ENCODE peak calls at places on chromosomes 12 and 14, in four cellular contexts. A is mammary epithelial cell, O is keratinocyte, Y is adrenal gland. J is an unnamed sample. For H3K27me3 and H3K4me1, the result is how much of the 10 kb centered on the place peaks cover.

GRCh38 chr14:48792376-48793024 is 793.7 kb downstream of the RPS29 start:
- DNase-seq in Y (no peak), O (no peak), A (no peak), J (no peak)

GRCh38 chr14:50383618-50384225 is 13.0 kb downstream of the CDKL1 start:
- DNase-seq in A (no peak), Y (no peak), O (no peak), J (no peak)

GRCh38 chr12:122834229-122834920 is 882 bp upstream of the HIP1R start:
- DNase-seq in A (peak), O (no peak), Y (peak), J (peak)

GRCh38 chr14:95545769-95546168 is 10.9 kb downstream of the GLRX5 start:
- DNase-seq in Y (no peak), O (peak), A (peak), J (no peak)

GRCh38 chr12:101455685-101456084 is 19.5 kb upstream of the SPIC start:
- DNase-seq in Y (no peak), O (no peak), A (no peak), J (no peak)

GRCh38 chr12:52367876-52368275 is 595 bp upstream of the KRT85 start:
- DNase-seq in Y (no peak), O (no peak), A (no peak), J (no peak)

GRCh38 chr14:30002859-30003258 is 75.2 kb upstream of the PRKD1 start:
- DNase-seq in A (no peak), Y (no peak), O (no peak), J (no peak)

GRCh38 chr14:75835156-75836141 is 146.3 kb downstream of the TGFB3 start:
- DNase-seq in O (no peak), A (no peak), Y (no peak), J (no peak)

GRCh38 chr12:107243316-107243715 is 150.0 kb upstream of the CRY1 start:
- DNase-seq in O (no peak), A (no peak), Y (no peak), J (no peak)

GRCh38 chr14:52950898-52951729 is at the start of gene FERMT2:
- DNase-seq in O (no peak), A (peak), Y (peak), J (peak)

GRCh38 chr12:69442894-69443293 is 27.3 kb upstream of the FRS2 start:
- DNase-seq in Y (no peak), O (no peak), A (peak), J (no peak)

GRCh38 chr14:74618078-74618952 is 6.3 kb upstream of the LTBP2 start:
- DNase-seq in A (peak), O (peak), Y (peak), J (no peak)

DNA sequence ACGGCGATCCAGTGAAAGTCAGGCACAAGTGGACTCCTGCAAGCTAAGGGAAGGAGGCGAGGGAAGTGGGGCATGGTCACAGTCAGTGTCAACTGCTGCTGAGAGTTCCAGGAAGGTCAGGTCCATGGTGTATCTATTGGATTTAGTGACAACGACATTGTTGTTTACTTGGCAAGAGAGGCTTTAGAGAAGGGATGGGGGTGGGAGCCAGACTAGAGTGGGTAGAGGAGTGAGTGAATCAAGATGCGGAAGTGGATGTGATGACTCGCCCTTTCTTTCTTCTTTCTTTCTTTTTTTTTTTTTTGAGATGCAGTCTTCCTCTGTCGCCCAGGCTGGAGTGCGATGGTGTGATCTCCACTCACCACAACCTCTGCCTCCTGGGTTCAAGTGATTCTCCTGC is 12.5 kb downstream of the P2RX7 start:
- DNase-seq in A (no peak), O (no peak), Y (peak), J (no peak)
- H3K27me3 ChIP-seq in A (under half), O (under half), Y (under half), J (under half)

GRCh38 chr14:47154276-47154797 is 502.8 kb upstream of the RPL10L start:
- DNase-seq in O (no peak), Y (no peak), A (no peak), J (no peak)

GRCh38 chr14:47149326-47149725 is 497.7 kb upstream of the RPL10L start:
- DNase-seq in O (no peak), A (no peak), Y (no peak), J (no peak)

GRCh38 chr14:47148686-47149085 is 497.1 kb upstream of the RPL10L start:
- DNase-seq in O (no peak), A (no peak), Y (no peak), J (no peak)

GRCh38 chr14:47155395-47155794 is 503.8 kb upstream of the RPL10L start:
- DNase-seq in Y (no peak), O (no peak), A (no peak), J (no peak)

GRCh38 chr14:47150267-47150666 is 498.7 kb upstream of the RPL10L start:
- DNase-seq in O (no peak), A (no peak), Y (no peak), J (no peak)
- TF ChIP-seq CTCF in O (no peak), A (no peak), Y (no peak), J (no peak)

GRCh38 chr14:101360045-101360931 is 201.0 kb upstream of the DIO3 start:
- DNase-seq in O (no peak), A (no peak), Y (peak), J (no peak)

GRCh38 chr14:101358726-101359125 is 202.6 kb upstream of the DIO3 start:
- DNase-seq in A (no peak), O (no peak), Y (no peak), J (no peak)

GRCh38 chr14:101361044-101361443 is 200.3 kb upstream of the DIO3 start:
- DNase-seq in A (no peak), Y (no peak), O (no peak), J (no peak)

GRCh38 chr14:101358320-101358569 is 203.1 kb upstream of the DIO3 start:
- DNase-seq in O (no peak), A (no peak), Y (no peak), J (no peak)

DNA sequence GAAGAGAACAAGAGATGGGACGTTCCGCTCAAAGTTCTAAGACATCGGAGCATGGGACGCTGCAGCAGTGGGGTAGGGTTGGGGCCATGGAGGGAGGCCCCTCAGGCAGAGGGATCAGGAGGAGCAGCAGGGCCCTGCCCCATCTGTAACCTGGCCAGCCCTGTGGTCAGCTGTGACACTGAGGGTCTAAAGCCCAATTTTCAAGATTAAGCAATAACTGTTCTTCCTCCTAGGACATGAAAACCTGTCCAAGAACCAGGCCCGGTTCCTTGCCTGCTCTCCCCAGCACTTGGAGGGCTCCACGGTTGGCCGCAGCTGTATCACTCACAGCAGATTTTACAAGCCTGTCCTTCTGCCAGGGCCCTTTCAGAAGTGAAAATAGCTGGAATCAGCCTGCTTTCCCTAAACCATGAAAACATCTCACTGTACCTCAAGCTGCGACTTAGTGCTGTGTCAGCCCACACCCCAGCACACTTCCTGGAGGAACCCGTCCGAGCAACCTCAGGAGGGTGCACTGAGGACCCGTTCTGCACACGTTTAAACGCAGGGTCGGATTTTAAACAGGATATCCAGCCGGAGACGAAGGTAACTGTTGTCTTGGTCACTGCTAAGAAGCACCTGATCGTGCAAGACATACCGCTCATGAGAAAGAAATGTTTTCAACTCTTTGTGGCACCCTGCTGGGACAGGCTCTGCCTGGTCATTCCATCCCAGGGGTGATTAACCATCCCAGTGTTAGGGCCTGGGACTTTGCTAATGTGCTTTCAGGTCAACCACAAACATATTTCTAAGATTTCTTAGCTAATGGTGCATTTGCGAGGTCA is 201.9 kb upstream of the DIO3 start:
- DNase-seq in O (no peak), A (no peak), Y (no peak), J (no peak)
- H3K4me1 ChIP-seq in O (under half), A (under half), Y (under half), J (under half)

GRCh38 chr12:129049917-129050316 is 196.6 kb downstream of the GLT1D1 start:
- DNase-seq in A (no peak), Y (no peak), O (no peak), J (no peak)

GRCh38 chr12:129052373-129052772 is 199.1 kb downstream of the GLT1D1 start:
- DNase-seq in A (no peak), O (no peak), Y (no peak), J (no peak)
- H3K27me3 ChIP-seq in A (under half), O (under half), Y (under half), J (under half)

DNA sequence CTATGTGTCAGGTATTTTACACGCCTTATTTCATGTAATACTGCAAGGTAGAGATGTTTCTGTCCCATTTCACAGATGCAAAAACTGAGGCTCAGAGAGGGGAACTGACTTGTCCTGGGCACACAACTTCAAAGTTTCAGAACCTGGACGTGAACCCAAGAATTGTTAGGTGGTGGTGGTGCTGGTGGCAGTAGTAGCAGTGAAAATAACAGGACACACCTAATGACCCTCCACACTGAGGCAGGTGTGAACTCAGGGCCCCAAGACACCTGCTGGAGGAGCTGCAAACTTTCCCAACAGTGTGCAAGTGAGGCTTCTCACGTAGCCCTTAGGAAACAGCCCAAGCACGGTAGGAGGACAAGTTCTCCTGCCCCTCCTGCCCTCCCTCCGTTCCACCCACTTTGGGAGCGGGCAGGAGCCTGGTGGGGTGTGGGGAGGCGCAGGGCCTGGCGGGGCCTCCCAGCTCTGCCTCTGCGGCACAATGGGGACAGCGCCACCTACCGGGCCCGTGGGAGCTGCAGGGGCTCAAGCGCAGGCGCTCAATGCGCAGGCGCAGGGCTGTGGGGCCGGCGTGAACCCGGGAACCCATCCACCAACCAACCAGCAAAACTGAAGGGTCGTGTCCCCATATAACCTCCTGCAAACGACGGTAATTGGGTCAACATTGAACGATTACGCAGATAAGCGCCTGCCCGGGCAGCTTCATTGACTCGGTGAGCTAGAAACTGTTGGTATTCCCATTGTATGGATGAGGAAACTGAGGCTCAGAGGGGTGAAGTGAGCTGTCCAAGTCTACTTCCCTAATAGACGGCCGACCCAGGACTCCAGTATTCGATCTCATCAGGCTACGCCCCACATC is 12.0 kb upstream of the TRPV4 start:
- DNase-seq in O (no peak), A (peak), Y (peak), J (peak)
- TF ChIP-seq CTCF in O (peak), A (peak), Y (peak), J (peak)

DNA sequence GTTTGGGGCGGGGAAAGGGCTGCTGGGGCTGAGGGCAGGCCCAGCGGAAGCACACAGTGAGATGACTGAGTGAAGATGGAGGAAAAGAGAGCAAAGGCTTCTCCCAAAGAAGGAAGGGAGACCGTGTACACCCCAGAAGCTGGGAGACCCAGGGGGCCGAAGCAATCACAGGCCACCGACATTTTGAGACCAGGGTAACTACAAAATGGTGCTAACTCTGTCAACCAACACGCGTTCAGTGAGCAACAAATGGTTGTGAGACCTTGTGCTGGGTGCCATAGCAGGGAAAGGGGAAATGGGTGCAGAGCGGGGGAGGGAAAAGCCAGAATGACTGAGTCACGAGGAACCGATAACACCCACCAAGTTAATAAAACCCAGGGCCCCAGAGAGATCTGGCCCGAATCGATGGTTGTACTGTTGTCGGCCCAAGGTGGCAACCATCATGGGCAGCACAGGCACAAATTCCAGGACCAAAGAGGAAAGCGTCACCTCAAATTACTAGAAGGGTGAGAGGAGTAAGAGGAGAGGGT is 50.3 kb downstream of the CDC42BPB start:
- DNase-seq in Y (no peak), O (no peak), A (no peak), J (no peak)
- H3K4me1 ChIP-seq in Y (under half), O (under half), A (under half), J (under half)

GRCh38 chr12:55829967-55830600 is 697 bp upstream of the DNAJC14 start:
- DNase-seq in A (no peak), Y (no peak), O (no peak), J (no peak)
- H3K27me3 ChIP-seq in A (under half), Y (under half), O (under half), J (under half)

DNA sequence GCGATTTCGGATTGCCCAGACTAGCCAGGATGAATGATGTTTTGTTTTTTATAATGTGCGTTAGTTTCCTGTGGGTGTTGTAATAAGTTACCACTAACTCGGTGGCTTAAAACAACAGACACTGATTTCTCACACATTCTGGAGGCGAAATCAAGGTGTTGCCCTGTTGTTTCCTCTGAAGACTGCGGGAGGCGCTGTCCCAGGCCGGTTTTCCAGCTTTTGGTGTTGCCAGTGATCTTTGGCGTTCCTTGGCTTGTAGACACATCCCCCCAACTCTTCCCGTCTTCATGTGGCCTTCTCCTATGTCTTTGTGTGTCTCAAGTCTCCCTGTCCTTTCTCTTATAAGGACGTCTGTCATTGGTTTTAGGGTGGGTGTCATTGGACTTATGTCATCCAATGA is 267.7 kb downstream of the AACS start:
- DNase-seq in O (no peak), A (no peak), Y (no peak), J (no peak)
- TF ChIP-seq CTCF in O (no peak), A (no peak), Y (no peak), J (peak)

GRCh38 chr12:124562018-124562795 is 5.2 kb downstream of the NCOR2 start:
- DNase-seq in A (no peak), Y (peak), O (no peak), J (no peak)
- H3K4me1 ChIP-seq in A (under half), Y (under half), O (under half), J (under half)

GRCh38 chr12:114404451-114405198 is 1.3 kb downstream of the TBX5 start:
- DNase-seq in O (no peak), A (no peak), Y (no peak), J (no peak)

GRCh38 chr12:114405199-114405448 is 820 bp downstream of the TBX5 start:
- DNase-seq in A (no peak), Y (no peak), O (no peak), J (no peak)

GRCh38 chr12:114406326-114407033 is 536 bp upstream of the TBX5 start:
- DNase-seq in O (no peak), A (no peak), Y (no peak), J (no peak)

GRCh38 chr12:114407034-114407420 is 1.1 kb upstream of the TBX5 start:
- DNase-seq in A (no peak), O (no peak), Y (no peak), J (no peak)

DNA sequence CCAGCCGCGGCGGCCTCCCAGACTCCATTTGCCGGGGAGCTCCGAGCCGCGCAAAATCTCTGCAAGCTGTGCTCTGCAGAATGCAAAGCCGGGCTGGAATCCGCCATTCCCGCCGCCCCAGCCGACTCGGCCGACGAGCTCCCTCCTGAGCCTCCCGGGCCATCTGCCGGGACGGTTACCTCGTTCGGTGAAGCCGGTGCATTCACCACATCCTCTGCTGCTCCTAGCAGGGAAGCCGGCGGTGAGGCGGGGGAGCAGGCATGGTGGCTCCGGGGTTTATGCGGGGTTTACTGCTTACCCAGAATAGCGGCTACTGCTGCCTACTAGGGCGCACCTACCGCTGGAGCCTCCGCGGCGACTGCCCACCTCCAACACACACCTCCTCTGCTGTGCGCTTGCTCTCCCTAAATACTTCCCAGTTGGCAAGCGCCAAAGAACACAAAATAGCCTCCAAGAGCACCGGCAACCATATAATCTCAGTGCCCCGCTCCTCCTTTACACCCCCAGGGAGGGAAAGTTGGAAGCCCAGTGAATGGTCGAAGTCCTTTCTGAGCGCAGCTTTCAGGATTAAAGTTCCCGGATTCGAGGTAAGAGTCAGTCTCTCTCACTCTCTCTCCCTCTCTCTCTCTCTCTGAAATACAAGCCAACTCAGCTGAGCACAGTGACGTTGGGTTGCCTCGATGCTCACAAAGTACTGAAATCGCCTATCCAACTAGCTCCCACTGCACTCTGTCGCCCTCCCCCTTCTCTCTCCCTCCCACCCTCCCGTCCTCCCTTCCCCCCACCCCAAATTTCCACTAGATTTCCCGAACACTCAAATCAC is at the start of gene TBX5:
- DNase-seq in Y (no peak), O (no peak), A (no peak), J (no peak)
- H3K27me3 ChIP-seq in Y (half or more), O (half or more), A (half or more), J (half or more)

J was measured in BE2C.